ENCODE peak calls at places on chromosomes 2 and 18, in eight cellular contexts. W is stomach, K is natural killer cell, J is neural crest cell, M is WTC11, C is lower lobe of right lung, L is endodermal cell, D is kidney epithelial cell. U is an unnamed sample.

GRCh38 chr2:196453613-196454047 is 185.9 kb upstream of the CCDC150 start:
- DNase-seq in W (no peak), K (no peak), J (no peak), M (peak; percentile 33), C (no peak), L (peak; percentile 78), D (peak; percentile 16), U (no peak)

GRCh38 chr2:26457695-26458364 is 20.1 kb downstream of the OTOF start:
- DNase-seq in W (no peak), K (no peak), J (no peak), M (no peak), C (peak; percentile 38), L (peak; percentile 52), D (no peak), U (no peak)

GRCh38 chr2:85905891-85906290 is 17.1 kb upstream of the ST3GAL5 start:
- DNase-seq in W (no peak), K (no peak), J (no peak), M (no peak), C (no peak), L (no peak), D (no peak), U (no peak)

GRCh38 chr2:62675062-62675461 is 30.5 kb upstream of the EHBP1 start:
- DNase-seq in W (no peak), K (no peak), J (no peak), M (no peak), C (no peak), L (no peak), D (no peak), U (no peak)

GRCh38 chr2:190216829-190217228 is 102.8 kb downstream of the HIBCH start:
- DNase-seq in W (peak; percentile 40), K (no peak), J (no peak), M (peak; percentile 48), C (no peak), L (peak; percentile 88), D (no peak), U (no peak)

GRCh38 chr2:172100080-172101007 is 2.4 kb downstream of the DLX2 start:
- DNase-seq in W (no peak), K (no peak), J (peak; percentile 43), M (peak; percentile 49), C (no peak), L (peak; percentile 80), D (no peak), U (no peak)

GRCh38 chr18:7950380-7951143 is 383.4 kb downstream of the PTPRM start:
- DNase-seq in W (peak; percentile 45), K (no peak), J (no peak), M (no peak), C (no peak), L (no peak), D (peak; percentile 60), U (no peak)

GRCh38 chr2:135457279-135457678 is 73.7 kb downstream of the ZRANB3 start:
- DNase-seq in W (no peak), K (no peak), J (no peak), M (no peak), C (no peak), L (no peak), D (no peak), U (no peak)

GRCh38 chr2:227450921-227451654 is 20.9 kb upstream of the AGFG1 start:
- DNase-seq in W (no peak), K (no peak), J (no peak), M (no peak), C (no peak), L (no peak), D (no peak), U (no peak)

GRCh38 chr2:151774506-151774905 is 40.2 kb upstream of the NEB start:
- DNase-seq in W (no peak), K (no peak), J (no peak), M (no peak), C (no peak), L (no peak), D (no peak), U (no peak)

GRCh38 chr2:27085670-27086089 is 892 bp upstream of the KHK start:
- DNase-seq in W (peak; percentile 73), K (no peak), J (peak; percentile 43), M (peak; percentile 61), C (peak; percentile 88), L (peak; percentile 85), D (no peak), U (peak; percentile 64)

GRCh38 chr18:50750546-50750945 is 69.3 kb downstream of the MRO start:
- DNase-seq in W (no peak), K (no peak), J (no peak), M (no peak), C (no peak), L (peak; percentile 26), D (no peak), U (no peak)

GRCh38 chr2:189379731-189380261 is 61.5 kb upstream of the WDR75 start:
- DNase-seq in W (no peak), K (no peak), J (no peak), M (no peak), C (no peak), L (no peak), D (no peak), U (no peak)

GRCh38 chr2:147174824-147175254 is 670.0 kb upstream of the ACVR2A start:
- DNase-seq in W (no peak), K (no peak), J (no peak), M (no peak), C (no peak), L (no peak), D (no peak), U (no peak)

GRCh38 chr2:133817680-133818566 is 249.7 kb upstream of the NCKAP5 start:
- DNase-seq in W (no peak), K (no peak), J (no peak), M (no peak), C (no peak), L (no peak), D (peak; percentile 98), U (no peak)

GRCh38 chr2:223999862-224000261 is 39.2 kb downstream of the SERPINE2 start:
- DNase-seq in W (no peak), K (no peak), J (no peak), M (no peak), C (no peak), L (no peak), D (no peak), U (no peak)

DNA sequence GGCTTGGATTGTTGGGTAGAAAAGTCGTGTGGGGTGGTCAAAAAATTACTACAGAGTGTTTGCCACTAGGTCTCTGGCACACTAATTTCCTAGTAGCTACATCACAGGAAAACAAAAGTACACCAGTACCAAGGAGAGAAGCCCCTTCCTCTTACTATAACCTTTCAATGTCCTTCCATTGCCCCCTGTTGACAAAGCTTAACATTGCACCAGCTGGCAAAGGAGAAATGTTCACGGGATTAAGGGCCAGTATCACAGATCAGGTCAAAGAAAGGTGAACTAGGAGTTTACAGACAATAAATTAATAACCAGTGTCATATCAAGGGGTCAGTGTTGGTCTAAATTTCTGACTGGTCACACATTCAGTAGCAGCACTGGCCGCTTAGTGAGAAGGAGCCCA is 1139.6 kb upstream of the FAM98A start:
- DNase-seq in W (no peak), K (no peak), J (peak; percentile 4), M (peak; percentile 53), C (no peak), L (peak; percentile 89), D (no peak), U (no peak)
- TF ChIP-seq CTCF in W (no peak), K (no peak), J (peak; percentile 47), M (peak; percentile 46), C (no peak), L (peak; percentile 89), D (peak; percentile 52), U (no peak)

DNA sequence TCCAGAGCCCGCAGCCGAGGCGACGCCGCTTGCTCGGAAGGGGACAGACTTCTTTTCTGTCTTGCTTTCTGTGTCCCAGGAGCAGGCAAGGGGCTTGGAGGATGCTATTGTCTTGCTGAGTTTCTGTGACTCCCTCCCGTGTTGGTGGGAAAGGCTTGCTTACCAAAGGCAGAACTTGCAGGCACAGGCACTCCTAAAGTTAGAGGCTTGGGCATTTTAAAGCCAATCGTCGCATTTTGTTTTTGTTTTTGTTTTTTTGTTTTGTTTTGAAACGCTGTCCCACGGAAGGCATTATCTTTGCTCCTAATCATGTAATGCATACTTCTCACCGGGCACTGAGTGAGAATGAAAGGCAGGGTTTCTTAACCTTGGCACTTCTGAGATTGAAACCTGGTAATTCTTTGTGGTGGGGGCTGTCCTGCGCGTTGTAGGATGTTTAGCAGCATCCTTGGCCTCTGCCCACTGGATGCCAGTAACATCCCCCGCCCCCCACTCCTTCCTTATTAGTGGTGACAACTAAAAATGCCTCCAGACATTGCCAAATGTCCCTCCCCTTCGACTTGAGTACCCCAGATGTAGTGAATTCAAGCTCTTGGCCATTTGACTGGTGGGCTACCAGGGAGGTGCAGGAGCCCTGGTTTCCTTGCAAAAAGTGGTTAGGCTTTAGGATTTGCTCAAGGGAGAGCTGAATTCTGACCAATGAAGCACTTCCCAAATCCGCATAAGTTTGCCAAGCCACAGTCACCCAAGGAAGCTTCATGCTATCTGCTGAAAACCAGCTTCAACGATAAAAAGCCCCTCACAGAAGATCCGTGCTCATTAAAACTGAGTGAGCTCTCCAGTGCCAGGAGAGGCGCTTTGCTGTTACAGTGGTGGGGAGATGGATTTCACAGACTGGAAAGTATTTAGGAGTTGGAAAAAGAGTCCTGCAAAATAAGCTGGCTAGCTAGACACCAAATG is 1.1 kb downstream of the ANTXR1 start:
- DNase-seq in W (no peak), K (no peak), J (no peak), M (no peak), C (no peak), L (peak; percentile 63), D (no peak), U (no peak)
- TF ChIP-seq CTCF in W (no peak), K (no peak), J (no peak), M (no peak), C (no peak), L (peak; percentile 16), D (no peak), U (no peak)

GRCh38 chr18:13216732-13217465 is 1.7 kb upstream of the LDLRAD4 start:
- DNase-seq in W (peak; percentile 46), K (no peak), J (peak; percentile 41), M (peak; percentile 68), C (no peak), L (peak; percentile 80), D (no peak), U (no peak)
- TF ChIP-seq CTCF in W (no peak), K (no peak), J (peak; percentile 40), M (no peak), C (peak; percentile 45), L (peak; percentile 42), D (no peak), U (peak; percentile 50)

GRCh38 chr2:181324912-181325311 is 132.3 kb upstream of the ITGA4 start:
- DNase-seq in W (no peak), K (no peak), J (no peak), M (no peak), C (no peak), L (no peak), D (no peak), U (no peak)

GRCh38 chr2:181332044-181332443 is 125.1 kb upstream of the ITGA4 start:
- DNase-seq in W (no peak), K (no peak), J (no peak), M (no peak), C (no peak), L (no peak), D (no peak), U (no peak)

GRCh38 chr2:181320638-181321037 is 136.5 kb upstream of the ITGA4 start:
- DNase-seq in W (no peak), K (no peak), J (no peak), M (no peak), C (no peak), L (no peak), D (no peak), U (no peak)

DNA sequence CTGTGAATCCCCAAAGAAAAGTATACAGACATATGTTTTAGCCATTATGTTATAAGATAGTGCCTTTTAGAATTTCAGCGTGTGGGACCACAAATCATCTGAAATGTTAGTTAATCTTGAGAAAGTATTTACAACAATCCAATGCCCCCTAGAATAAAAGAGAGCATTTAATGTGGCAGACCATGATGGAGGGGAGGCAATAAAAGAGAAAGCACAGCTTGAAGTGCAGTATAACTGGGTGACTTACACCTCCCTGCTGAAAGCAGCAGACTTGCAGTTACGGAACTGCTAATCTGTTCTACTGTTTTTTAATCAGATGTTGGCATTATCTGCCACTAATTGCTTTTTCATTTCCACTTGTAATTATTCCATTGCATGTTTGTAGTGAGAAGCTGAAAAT is 130.6 kb upstream of the ITGA4 start:
- DNase-seq in W (no peak), K (no peak), J (no peak), M (no peak), C (no peak), L (no peak), D (no peak), U (no peak)
- TF ChIP-seq CTCF in W (no peak), K (no peak), J (no peak), M (no peak), C (no peak), L (no peak), D (no peak), U (no peak)